ENCODE peak calls at places on chromosomes 4 and X, in nine cellular contexts. U, V, P, Y, H, C, W, K and S are unnamed samples.
A peak's percentile ranks its signal among the peaks of the same experiment; 100 is the strongest.

GRCh38 chr4:186149872-186150271 is 41.5 kb upstream of the CYP4V2 start:
- DNase-seq in U (peak; percentile 82), V (peak; percentile 15), P (no peak), Y (peak; percentile 65), H (peak; percentile 96), C (no peak), W (peak; percentile 74), K (no peak), S (peak; percentile 34)

GRCh38 chrX:13750204-13750603 is 15.7 kb downstream of the OFD1 start:
- DNase-seq in U (no peak), V (no peak), P (no peak), Y (peak; percentile 31), H (no peak), C (no peak), W (peak; percentile 39), K (no peak), S (no peak)

GRCh38 chrX:24149346-24150050 is at the start of gene ZFX:
- DNase-seq in U (peak; percentile 49), V (peak; percentile 57), P (peak; percentile 89), Y (peak; percentile 78), H (peak; percentile 88), C (no peak), W (peak; percentile 82), K (no peak), S (peak; percentile 75)

GRCh38 chrX:153766871-153767673 is 3.0 kb downstream of the PLXNB3 start:
- DNase-seq in U (no peak), V (no peak), P (peak; percentile 55), Y (no peak), H (peak; percentile 60), C (no peak), W (no peak), K (no peak), S (peak; percentile 81)

GRCh38 chr4:83195280-83195679 is 80.8 kb upstream of the PLAC8 start:
- DNase-seq in U (no peak), V (no peak), P (no peak), Y (no peak), H (no peak), C (no peak), W (no peak), K (no peak), S (no peak)

GRCh38 chr4:56768772-56769171 is 52.7 kb downstream of the SPINK2 start:
- DNase-seq in U (no peak), V (no peak), P (no peak), Y (no peak), H (no peak), C (no peak), W (no peak), K (no peak), S (no peak)

GRCh38 chr4:98522603-98523395 is 135.6 kb downstream of the TSPAN5 start:
- DNase-seq in U (no peak), V (no peak), P (no peak), Y (peak; percentile 65), H (no peak), C (no peak), W (peak; percentile 38), K (no peak), S (no peak)

GRCh38 chr4:4260185-4260751 is 12.2 kb upstream of the TMEM128 start:
- DNase-seq in U (no peak), V (no peak), P (no peak), Y (no peak), H (no peak), C (no peak), W (peak; percentile 68), K (no peak), S (no peak)

DNA sequence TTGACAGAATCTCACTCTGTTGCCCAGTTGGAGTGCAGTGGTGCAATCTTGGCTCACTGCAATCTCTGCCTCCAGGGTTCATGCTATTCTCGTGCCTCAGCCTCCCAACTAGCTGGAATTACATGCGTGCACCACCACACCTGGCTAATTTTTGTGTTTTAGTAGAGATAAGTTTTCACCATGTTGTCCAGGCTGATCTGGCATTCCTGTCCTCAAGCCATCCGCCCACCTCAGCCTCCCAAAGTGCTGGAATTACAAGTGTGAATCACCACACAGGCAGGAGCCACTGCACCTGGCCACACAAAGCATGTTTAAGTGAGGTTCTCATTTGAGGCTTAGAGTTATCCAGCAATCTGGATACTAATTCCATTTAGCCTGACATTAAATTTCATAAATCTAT is 180.9 kb upstream of the GRID2 start:
- DNase-seq in U (no peak), V (no peak), P (no peak), Y (no peak), H (no peak), C (no peak), W (no peak), K (no peak), S (no peak)
- H3K4me3 ChIP-seq in U (no peak overlapping the region), V (no peak overlapping the region), P (no peak overlapping the region), Y (no peak overlapping the region), H (no peak overlapping the region), C (no peak overlapping the region), W (no peak overlapping the region), K (no peak overlapping the region), S (no peak overlapping the region)

GRCh38 chr4:54971474-54971950 is 153.9 kb downstream of the KDR start:
- DNase-seq in U (no peak), V (no peak), P (no peak), Y (peak; percentile 60), H (peak; percentile 65), C (no peak), W (peak; percentile 48), K (no peak), S (no peak)

DNA sequence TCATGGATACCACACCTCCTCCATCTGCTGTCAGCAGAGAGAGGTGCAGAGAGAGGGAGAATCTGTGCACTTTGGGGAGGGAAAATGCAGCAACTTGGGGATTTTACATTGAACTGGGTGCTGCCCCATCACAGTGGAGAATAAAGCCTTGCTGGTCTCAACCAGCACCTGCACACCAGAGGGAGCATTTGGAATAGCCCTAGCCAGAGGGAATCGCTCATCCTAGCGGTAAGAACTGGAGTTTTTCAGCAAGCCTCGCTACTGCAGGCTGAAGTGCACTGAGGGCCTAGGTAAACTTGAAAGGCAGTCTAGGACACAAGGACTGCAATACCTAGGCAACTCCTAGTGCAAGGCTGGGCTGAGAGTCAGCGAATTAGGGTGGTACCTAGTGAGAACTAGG is 148.7 kb downstream of the KDR start:
- DNase-seq in U (no peak), V (no peak), P (no peak), Y (peak; percentile 42), H (peak; percentile 86), C (no peak), W (no peak), K (no peak), S (no peak)
- TF ChIP-seq CTCF in U (no peak), V (no peak), P (no peak), Y (peak; percentile 44), H (peak; percentile 88), C (no peak), W (no peak), K (no peak), S (no peak)

GRCh38 chr4:86961605-86962295 is 26.9 kb downstream of the AFF1 start:
- DNase-seq in U (no peak), V (no peak), P (no peak), Y (no peak), H (no peak), C (peak; percentile 85), W (peak; percentile 75), K (no peak), S (no peak)
- H3K4me1 ChIP-seq in U (peaks cover 4% of the 10 kb centered on the region), V (peaks cover 11% of the 10 kb centered on the region), P (peaks cover 14% of the 10 kb centered on the region), Y (peaks cover 74% of the 10 kb centered on the region), H (peaks cover 38% of the 10 kb centered on the region), C (peaks cover 70% of the 10 kb centered on the region), W (peaks cover 69% of the 10 kb centered on the region), K (peaks cover 43% of the 10 kb centered on the region), S (peaks cover 18% of the 10 kb centered on the region)

GRCh38 chrX:136207546-136207945 is 43.7 kb downstream of the MAP7D3 start:
- DNase-seq in U (no peak), V (no peak), P (no peak), Y (no peak), H (no peak), C (no peak), W (no peak), K (no peak), S (no peak)
- H3K4me3 ChIP-seq in U (no peak overlapping the region), V (no peak overlapping the region), P (no peak overlapping the region), Y (no peak overlapping the region), H (no peak overlapping the region), C (no peak overlapping the region), W (no peak overlapping the region), K (no peak overlapping the region), S (no peak overlapping the region)

DNA sequence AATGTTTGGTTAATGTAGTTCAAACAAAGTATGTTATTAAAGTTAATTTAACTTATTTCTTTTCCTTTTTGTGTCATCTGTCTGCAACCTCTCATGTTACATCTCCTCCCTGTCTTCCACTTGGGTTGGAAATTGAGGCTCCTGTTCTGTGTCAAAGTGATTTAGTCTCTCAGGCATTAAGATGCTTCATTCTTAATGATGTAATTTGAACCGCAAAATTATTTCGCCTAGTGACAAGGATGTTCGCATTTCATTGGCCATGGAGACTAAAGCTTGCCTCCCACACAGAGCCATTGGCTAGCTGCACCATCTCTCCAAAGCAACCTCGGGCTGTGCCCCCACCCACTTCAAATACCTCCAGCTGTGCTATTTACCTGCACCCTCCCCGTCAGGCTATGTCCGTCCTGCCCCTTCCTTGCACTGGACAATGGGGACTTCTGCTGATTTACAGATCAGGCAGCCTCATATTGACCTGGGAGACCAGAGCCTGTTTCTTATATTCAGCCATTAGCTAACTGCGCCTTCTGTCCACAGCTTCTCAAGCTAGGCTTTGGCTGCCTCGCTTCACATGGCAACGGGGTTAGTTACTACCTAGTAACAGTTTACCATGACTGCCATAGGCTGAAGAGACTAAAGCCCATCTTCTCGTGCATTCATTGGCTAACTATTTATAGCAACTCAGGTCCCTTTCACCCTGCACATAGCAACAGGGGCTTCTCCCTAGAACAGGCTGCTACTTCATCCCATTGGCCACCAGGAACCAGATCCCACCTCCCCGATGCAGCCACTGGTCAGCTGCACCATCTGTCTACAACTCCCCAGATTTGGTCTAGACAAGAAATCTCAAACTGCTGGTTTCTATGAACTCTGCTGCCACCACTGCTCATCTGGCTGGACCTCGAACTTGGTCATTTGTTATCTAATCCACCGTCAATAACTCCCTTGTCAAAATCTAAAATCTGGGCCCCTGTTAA is 8.6 kb upstream of the ZNF157 start:
- DNase-seq in U (peak; percentile 85), V (peak; percentile 30), P (no peak), Y (peak; percentile 91), H (peak; percentile 93), C (peak; percentile 96), W (peak; percentile 59), K (no peak), S (peak; percentile 95)
- TF ChIP-seq CTCF in U (no peak), V (no peak), P (no peak), Y (no peak), H (no peak), C (peak; percentile 29), W (no peak), K (no peak), S (peak; percentile 29)

GRCh38 chrX:6071755-6072154 is 156.9 kb downstream of the NLGN4X start:
- DNase-seq in U (no peak), V (no peak), P (no peak), Y (no peak), H (no peak), C (no peak), W (no peak), K (no peak), S (no peak)

GRCh38 chrX:6067600-6067999 is 161.1 kb downstream of the NLGN4X start:
- DNase-seq in U (no peak), V (no peak), P (no peak), Y (no peak), H (no peak), C (no peak), W (no peak), K (no peak), S (no peak)
- H3K4me1 ChIP-seq in U (no peaks in the 10 kb centered on the region), V (no peaks in the 10 kb centered on the region), P (no peaks in the 10 kb centered on the region), Y (no peaks in the 10 kb centered on the region), H (no peaks in the 10 kb centered on the region), C (no peaks in the 10 kb centered on the region), W (no peaks in the 10 kb centered on the region), K (no peaks in the 10 kb centered on the region), S (no peaks in the 10 kb centered on the region)

GRCh38 chr4:147735413-147736301 is 3.8 kb downstream of the ARHGAP10 start:
- DNase-seq in U (no peak), V (no peak), P (no peak), Y (no peak), H (no peak), C (no peak), W (no peak), K (no peak), S (no peak)
- H3K4me3 ChIP-seq in U (peak overlapping the region; percentile 73), V (no peak overlapping the region), P (no peak overlapping the region), Y (no peak overlapping the region), H (no peak overlapping the region), C (peak overlapping the region; percentile 98), W (no peak overlapping the region), K (no peak overlapping the region), S (peak overlapping the region; percentile 95)